ENCODE peak calls at places on chromosomes 5 and 9, in five cellular contexts. H is renal cortical epithelial cell, L is germinal center, W is Peyer's patch, Z is WERI-Rb-1. U is an unnamed sample.
A peak's percentile ranks its signal among the peaks of the same experiment; 100 is the strongest.

GRCh38 chr5:139696894-139697658 is 48.9 kb downstream of the CXXC5 start:
- DNase-seq in L (no peak), H (peak; percentile 92), Z (peak; percentile 77), W (no peak), U (peak; percentile 63)

GRCh38 chr5:39523821-39524220 is 99.0 kb upstream of the DAB2 start:
- DNase-seq in H (no peak), W (no peak), L (no peak), Z (no peak), U (no peak)

GRCh38 chr9:134689320-134690181 is 47.9 kb downstream of the COL5A1 start:
- DNase-seq in H (no peak), W (peak; percentile 70), Z (peak; percentile 79), L (peak; percentile 50), U (peak; percentile 56)

GRCh38 chr5:76622973-76623596 is at the start of gene F2RL2:
- DNase-seq in H (peak; percentile 92), W (no peak), Z (peak; percentile 30), L (no peak), U (no peak)

GRCh38 chr5:61004448-61004847 is 59.4 kb downstream of the NDUFAF2 start:
- DNase-seq in W (no peak), Z (no peak), L (no peak), H (no peak), U (no peak)

GRCh38 chr5:154444559-154445421 is 1.0 kb upstream of the SAP30L start:
- DNase-seq in Z (peak; percentile 18), W (peak; percentile 49), H (no peak), L (peak; percentile 29), U (no peak)

GRCh38 chr5:72618699-72619098 is 111.5 kb upstream of the ZNF366 start:
- DNase-seq in W (no peak), H (no peak), Z (no peak), L (no peak), U (no peak)

GRCh38 chr5:139738777-139739611 is 56.6 kb upstream of the PSD2 start:
- DNase-seq in W (no peak), Z (no peak), L (no peak), H (no peak), U (peak; percentile 53)

GRCh38 chr9:19161257-19162025 is 34.1 kb upstream of the PLIN2 start:
- DNase-seq in L (no peak), H (peak; percentile 100), Z (peak; percentile 27), W (peak; percentile 87), U (peak; percentile 50)

GRCh38 chr9:92970467-92970923 is 23.2 kb downstream of the FGD3 start:
- DNase-seq in Z (no peak), L (no peak), W (peak; percentile 30), H (peak; percentile 53), U (peak; percentile 8)

GRCh38 chr9:83935276-83935890 is 14.2 kb upstream of the KIF27 start:
- DNase-seq in L (no peak), W (no peak), Z (no peak), H (peak; percentile 93), U (peak; percentile 36)

GRCh38 chr5:126377444-126377843 is 45.8 kb upstream of the GRAMD2B start:
- DNase-seq in W (no peak), Z (no peak), L (no peak), H (no peak), U (no peak)

GRCh38 chr5:133297293-133297692 is 245.5 kb downstream of the HSPA4 start:
- DNase-seq in Z (peak; percentile 66), H (no peak), W (no peak), L (no peak), U (no peak)

GRCh38 chr5:170266570-170267379 is 30.8 kb downstream of the LCP2 start:
- DNase-seq in W (peak; percentile 67), L (no peak), H (no peak), Z (no peak), U (no peak)

GRCh38 chr9:98860871-98861293 is 53.4 kb downstream of the GALNT12 start:
- DNase-seq in Z (peak; percentile 26), H (peak; percentile 70), W (peak; percentile 46), L (no peak), U (peak; percentile 31)

GRCh38 chr5:124040799-124041198 is 528.8 kb downstream of the CSNK1G3 start:
- DNase-seq in Z (no peak), H (peak; percentile 61), L (no peak), W (no peak), U (no peak)

GRCh38 chr9:32378496-32378895 is 5.9 kb upstream of the ACO1 start:
- DNase-seq in W (peak; percentile 71), L (peak; percentile 40), Z (peak; percentile 30), H (peak; percentile 69), U (no peak)

GRCh38 chr9:136679431-136679941 is 7.8 kb downstream of the AGPAT2 start:
- DNase-seq in H (no peak), Z (no peak), W (no peak), L (no peak), U (no peak)

GRCh38 chr5:1299511-1299850 is 4.6 kb upstream of the TERT start:
- DNase-seq in L (no peak), Z (peak; percentile 16), H (no peak), W (peak; percentile 42), U (no peak)

GRCh38 chr9:125150349-125151245 is 7.3 kb upstream of the SCAI start:
- DNase-seq in Z (no peak), H (no peak), L (no peak), W (no peak), U (no peak)

GRCh38 chr5:177300971-177301370 is 2.5 kb downstream of the RAB24 start:
- DNase-seq in W (no peak), L (no peak), Z (no peak), H (no peak), U (no peak)

GRCh38 chr9:3962467-3962866 is 337.4 kb downstream of the GLIS3 start:
- DNase-seq in L (no peak), Z (no peak), H (peak; percentile 32), W (no peak), U (no peak)

GRCh38 chr9:4553951-4554381 is 63.7 kb downstream of the SLC1A1 start:
- DNase-seq in W (no peak), L (no peak), Z (no peak), H (peak; percentile 57), U (no peak)

GRCh38 chr5:171978016-171978415 is 28.4 kb downstream of the FBXW11 start:
- DNase-seq in L (no peak), W (no peak), H (no peak), Z (no peak), U (no peak)

GRCh38 chr9:88660611-88661010 is 125.6 kb downstream of the NXNL2 start:
- DNase-seq in H (peak; percentile 48), Z (peak; percentile 47), L (no peak), W (no peak), U (no peak)

GRCh38 chr9:19939890-19940289 is 151.1 kb upstream of the SLC24A2 start:
- DNase-seq in Z (no peak), W (no peak), H (no peak), L (no peak), U (no peak)

GRCh38 chr5:133662578-133662977 is 50.2 kb upstream of the FSTL4 start:
- DNase-seq in L (no peak), W (no peak), H (peak; percentile 14), Z (no peak), U (no peak)

GRCh38 chr5:1998716-1999317 is 116.1 kb upstream of the IRX4 start:
- DNase-seq in H (no peak), L (no peak), Z (no peak), W (no peak), U (no peak)

GRCh38 chr9:23587433-23587832 is 238.6 kb downstream of the ELAVL2 start:
- DNase-seq in L (no peak), H (peak; percentile 41), Z (no peak), W (no peak), U (peak; percentile 27)

GRCh38 chr9:75087279-75087823 is 604 bp downstream of the NMRK1 start:
- DNase-seq in L (peak; percentile 29), H (peak; percentile 65), Z (peak; percentile 68), W (peak; percentile 78), U (peak; percentile 58)

GRCh38 chr5:87562068-87562467 is 149.3 kb upstream of the CCNH start:
- DNase-seq in H (no peak), L (no peak), Z (no peak), W (no peak), U (no peak)

U was measured in stomach.